ENCODE peak calls at places on chromosomes 6 and 20, in four cellular contexts. O is stimulated activated CD8-positive, alpha-beta memory T cell treated with anti-CD3 and anti-CD28 coated beads, Interleukin-15, amount 100 ng/mL, for 24 hours; G is 8988T; F is activated T-helper 1 cell treated with anti-CD3 and anti-CD28 coated beads, Interleukin-12 subunit alpha, Interleukin-12 subunit beta, Interleukin-2, Interleukin-4 antibody, amounts not matched to agents 30 ng/mL and 10 ng/mL and 1 ng/mL, durations not matched to agents 14 hours and 24 hours and 36 hours. T is an unnamed sample.

GRCh38 chr20:61929971-61930666 is 135.6 kb downstream of the TAF4 start:
- DNase-seq in G (no peak), O (no peak), F (no peak), T (no peak)

GRCh38 chr6:150235218-150235617 is 92.4 kb downstream of the PPP1R14C start:
- DNase-seq in O (no peak), F (no peak), G (no peak), T (no peak)

GRCh38 chr6:163688971-163689370 is 274.5 kb downstream of the QKI start:
- DNase-seq in G (no peak), F (no peak), O (no peak), T (no peak)

GRCh38 chr6:105359419-105360366 is 43.2 kb downstream of the PREP start:
- DNase-seq in F (no peak), O (no peak), G (no peak), T (no peak)

GRCh38 chr6:169008641-169009040 is 245.0 kb downstream of the THBS2 start:
- DNase-seq in G (no peak), F (no peak), O (no peak), T (no peak)

GRCh38 chr20:34549929-34550305 is 8.6 kb upstream of the MAP1LC3A start:
- DNase-seq in G (no peak), F (no peak), O (no peak), T (no peak)

GRCh38 chr6:31079656-31080261 is 32.6 kb downstream of the C6orf15 start:
- DNase-seq in O (no peak), F (peak; percentile 58), G (peak; percentile 46), T (peak; percentile 54)

GRCh38 chr6:15441982-15442381 is 196.1 kb downstream of the JARID2 start:
- DNase-seq in G (no peak), O (no peak), F (no peak), T (no peak)

GRCh38 chr6:116572162-116572561 is 858 bp downstream of the RWDD1 start:
- DNase-seq in G (no peak), F (no peak), O (no peak), T (no peak)

GRCh38 chr6:17165383-17165782 is 63.5 kb downstream of the STMND1 start:
- DNase-seq in G (no peak), O (no peak), F (no peak), T (no peak)

GRCh38 chr20:17771206-17772004 is 71.6 kb downstream of the BANF2 start:
- DNase-seq in G (no peak), O (no peak), F (no peak), T (no peak)

GRCh38 chr6:45327956-45328522 is at the start of gene RUNX2:
- DNase-seq in G (no peak), F (no peak), O (no peak), T (no peak)

GRCh38 chr6:73566954-73567591 is 46.2 kb upstream of the EEF1A1 start:
- DNase-seq in G (no peak), F (no peak), O (no peak), T (no peak)

GRCh38 chr6:110113989-110114388 is 65.5 kb downstream of the WASF1 start:
- DNase-seq in O (no peak), G (no peak), F (no peak), T (no peak)

GRCh38 chr20:61684136-61684535 is 381.5 kb downstream of the TAF4 start:
- DNase-seq in G (no peak), O (no peak), F (no peak), T (no peak)

GRCh38 chr20:57347393-57347792 is 3.7 kb upstream of the RAE1 start:
- DNase-seq in O (no peak), F (no peak), G (no peak), T (no peak)

GRCh38 chr20:14915356-14915755 is 577.9 kb upstream of the FLRT3 start:
- DNase-seq in G (no peak), O (no peak), F (no peak), T (no peak)

GRCh38 chr20:11246251-11246775 is 572.5 kb upstream of the JAG1 start:
- DNase-seq in F (no peak), O (no peak), G (no peak), T (no peak)

GRCh38 chr20:63980317-63980805 is 571 bp upstream of the PRPF6 start:
- DNase-seq in F (no peak), G (peak; percentile 25), O (no peak), T (no peak)

GRCh38 chr6:32432050-32432450 is 7.6 kb upstream of the HLA-DRA start:
- DNase-seq in O (no peak), F (no peak), G (no peak), T (no peak)

GRCh38 chr6:56660374-56660730 is 17.7 kb upstream of the DST start:
- DNase-seq in F (no peak), O (no peak), G (no peak), T (no peak)

GRCh38 chr6:75368151-75368779 is 83.7 kb upstream of the TMEM30A start:
- DNase-seq in G (no peak), F (no peak), O (no peak), T (no peak)

GRCh38 chr20:47493954-47494293 is 7.8 kb upstream of the NCOA3 start:
- DNase-seq in O (no peak), F (no peak), G (no peak), T (no peak)

GRCh38 chr6:108359901-108360882 is 65.3 kb downstream of the AFG1L start:
- DNase-seq in O (no peak), G (no peak), F (no peak), T (no peak)

GRCh38 chr20:62953839-62954703 is 1.6 kb downstream of the SLC17A9 start:
- DNase-seq in O (no peak), G (no peak), F (peak; percentile 59), T (peak; percentile 65)

GRCh38 chr6:4812068-4812467 is 35.9 kb downstream of the CDYL start:
- DNase-seq in O (no peak), G (peak; percentile 32), F (no peak), T (no peak)

GRCh38 chr20:4161447-4162251 is 146.3 kb upstream of the RNF24 start:
- DNase-seq in F (no peak), G (no peak), O (no peak), T (no peak)

GRCh38 chr6:36717231-36717825 is 19.7 kb downstream of the RAB44 start:
- DNase-seq in G (peak; percentile 2), O (no peak), F (no peak), T (no peak)

GRCh38 chr20:1072258-1072657 is 46.1 kb upstream of the PSMF1 start:
- DNase-seq in F (no peak), O (no peak), G (no peak), T (no peak)

GRCh38 chr20:6104493-6105188 is 18.2 kb downstream of the FERMT1 start:
- DNase-seq in G (no peak), O (no peak), F (no peak), T (no peak)

T was measured in activated T-helper 2 cell treated with anti-CD3 and anti-CD28 coated beads, Interferon-gamma antibody, Interleukin-2, Interleukin-4, amounts not matched to agents 10 μg/mL and 5 μg/mL and 100 μg/mL, durations not matched to agents 14 hours and 24 hours and 36 hours.